ENCODE peak calls at places on chromosomes 7 and 10, in five cellular contexts. W is HCT116, D is heart right ventricle, G is astrocyte of the spinal cord, T is A673. L is an unnamed sample.

GRCh38 chr7:25913574-25914224 is 238.3 kb upstream of the NFE2L3 start:
- DNase-seq in W (no peak), D (no peak), G (no peak), T (peak), L (no peak)

GRCh38 chr10:114485695-114486400 is 81.5 kb upstream of the AFAP1L2 start:
- DNase-seq in W (no peak), D (no peak), G (no peak), T (no peak), L (no peak)

GRCh38 chr7:29207469-29207868 is 12.9 kb downstream of the CHN2 start:
- DNase-seq in W (no peak), D (no peak), G (peak), T (peak), L (no peak)

GRCh38 chr10:104076743-104077160 is 8.9 kb downstream of the COL17A1 start:
- DNase-seq in W (no peak), D (peak), G (peak), T (peak), L (no peak)

GRCh38 chr10:80670774-80671173 is 133.1 kb downstream of the SH2D4B start:
- DNase-seq in W (no peak), D (no peak), G (no peak), T (no peak), L (no peak)

GRCh38 chr7:87506243-87507180 is 31.0 kb upstream of the ABCB4 start:
- DNase-seq in W (peak), D (no peak), G (peak), T (peak), L (no peak)

GRCh38 chr10:16835223-16835622 is 18.0 kb upstream of the RSU1 start:
- DNase-seq in W (no peak), D (no peak), G (no peak), T (no peak), L (no peak)

GRCh38 chr10:28940158-28940888 is 263.0 kb downstream of the BAMBI start:
- DNase-seq in W (no peak), D (no peak), G (no peak), T (no peak), L (no peak)

GRCh38 chr7:132504851-132505250 is 71.4 kb downstream of the PLXNA4 start:
- DNase-seq in W (no peak), D (no peak), G (no peak), T (no peak), L (no peak)

GRCh38 chr7:94040254-94040653 is 36.1 kb upstream of the BET1 start:
- DNase-seq in W (no peak), D (no peak), G (no peak), T (no peak), L (no peak)

GRCh38 chr7:12653127-12653917 is 34.1 kb upstream of the ARL4A start:
- DNase-seq in W (no peak), D (no peak), G (peak), T (no peak), L (no peak)

GRCh38 chr10:95646160-95646559 is 10.4 kb downstream of the ALDH18A1 start:
- DNase-seq in W (no peak), D (no peak), G (no peak), T (no peak), L (no peak)

GRCh38 chr10:105502076-105502475 is 861.0 kb downstream of the SORCS3 start:
- DNase-seq in W (no peak), D (no peak), G (no peak), T (no peak), L (no peak)

GRCh38 chr7:105202561-105203130 is 186.1 kb downstream of the SRPK2 start:
- DNase-seq in W (no peak), D (no peak), G (peak), T (no peak), L (no peak)

GRCh38 chr7:96187735-96188622 is 133.9 kb downstream of the SLC25A13 start:
- DNase-seq in W (no peak), D (no peak), G (no peak), T (peak), L (no peak)

GRCh38 chr10:79287973-79288715 is 59.1 kb upstream of the PPIF start:
- DNase-seq in W (no peak), D (no peak), G (no peak), T (no peak), L (no peak)

GRCh38 chr7:25862993-25863726 is 288.8 kb upstream of the NFE2L3 start:
- DNase-seq in W (no peak), D (no peak), G (peak), T (no peak), L (no peak)

GRCh38 chr10:34797155-34797554 is 17.9 kb downstream of the PARD3 start:
- DNase-seq in W (no peak), D (no peak), G (no peak), T (no peak), L (no peak)

GRCh38 chr10:70038926-70039325 is 13.7 kb upstream of the MACROH2A2 start:
- DNase-seq in W (no peak), D (no peak), G (no peak), T (no peak), L (no peak)

GRCh38 chr7:97845622-97846203 is 26.5 kb downstream of the ASNS start:
- DNase-seq in W (peak), D (no peak), G (peak), T (peak), L (no peak)

GRCh38 chr10:44993226-44993921 is 7.3 kb upstream of the ZNF22 start:
- DNase-seq in W (no peak), D (peak), G (no peak), T (no peak), L (no peak)

GRCh38 chr10:4283841-4284610 is 499.0 kb upstream of the KLF6 start:
- DNase-seq in W (no peak), D (peak), G (peak), T (no peak), L (peak)

GRCh38 chr7:32586291-32587221 is 91.3 kb downstream of the AVL9 start:
- DNase-seq in W (no peak), D (peak), G (peak), T (peak), L (no peak)

GRCh38 chr10:72087969-72088878 is at the start of gene SPOCK2:
- DNase-seq in W (no peak), D (no peak), G (peak), T (no peak), L (no peak)

GRCh38 chr7:48421357-48421756 is 250.1 kb downstream of the ABCA13 start:
- DNase-seq in W (no peak), D (no peak), G (peak), T (no peak), L (no peak)

GRCh38 chr10:49414496-49414895 is 18.6 kb upstream of the DRGX start:
- DNase-seq in W (no peak), D (no peak), G (no peak), T (no peak), L (no peak)

DNA sequence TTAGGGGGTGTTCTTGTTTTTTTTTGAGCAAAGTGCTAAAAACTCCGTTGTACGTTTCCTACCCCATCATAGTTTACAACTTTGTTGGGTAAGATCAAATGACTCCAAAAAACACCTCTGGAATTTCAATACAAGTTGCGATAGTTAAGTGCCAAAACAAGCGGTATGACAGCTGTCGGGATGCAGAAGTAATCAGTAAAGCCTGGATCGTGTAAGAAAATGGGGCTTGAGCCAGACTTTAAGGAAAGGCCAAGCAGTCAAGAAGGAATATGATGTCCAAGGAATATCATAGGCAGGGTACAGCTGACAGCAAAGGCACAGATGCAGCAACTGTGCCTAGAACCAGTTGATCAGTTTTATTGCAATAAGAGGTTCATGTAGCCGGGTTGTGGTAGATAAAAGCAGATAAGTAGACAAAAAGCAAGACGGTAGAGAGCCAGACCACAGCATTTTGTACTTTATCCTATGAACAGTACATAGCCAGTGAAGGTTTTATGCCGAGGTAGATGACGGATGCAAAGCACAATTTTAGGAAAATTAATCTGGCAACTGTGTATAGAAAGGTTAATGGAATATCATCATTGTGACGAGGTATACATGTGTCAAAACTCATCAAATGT is 45.5 kb downstream of the UBE2H start:
- DNase-seq in W (no peak), D (no peak), G (no peak), T (no peak), L (no peak)
- H3K4me3 ChIP-seq in W (no peak), D (no peak), G (no peak), T (no peak), L (peak)

GRCh38 chr7:78780560-78780959 is 672.9 kb downstream of the MAGI2 start:
- DNase-seq in W (no peak), D (no peak), G (no peak), T (no peak), L (no peak)
- H3K4me3 ChIP-seq in W (no peak), D (no peak), G (no peak), T (no peak), L (no peak)

GRCh38 chr7:6516387-6516983 is 34.8 kb downstream of the GRID2IP start:
- DNase-seq in W (peak), D (peak), G (peak), T (peak), L (peak)
- H3K4me3 ChIP-seq in W (no peak), D (peak), G (no peak), T (no peak), L (peak)

DNA sequence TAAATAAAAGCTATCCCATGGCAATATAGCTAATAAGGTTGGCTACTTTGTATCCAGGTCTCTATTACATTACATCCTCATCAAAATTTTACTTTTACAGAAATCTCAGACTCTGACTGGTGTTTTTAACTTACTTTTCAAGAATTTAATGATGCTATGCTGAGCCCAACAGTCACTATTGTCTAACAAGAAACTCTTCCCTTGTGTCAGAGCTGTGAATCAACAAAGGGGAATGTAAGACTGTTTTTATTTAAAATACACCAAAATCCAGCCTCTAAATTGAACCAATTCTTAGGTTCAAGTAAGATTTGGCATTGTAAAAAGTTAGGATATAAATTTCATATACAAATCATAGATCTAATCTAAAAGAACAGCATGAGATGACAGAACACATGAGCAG is 7.0 kb downstream of the RTKN2 start:
- DNase-seq in W (no peak), D (no peak), G (no peak), T (no peak), L (no peak)
- H3K4me3 ChIP-seq in W (no peak), D (no peak), G (no peak), T (no peak), L (no peak)

DNA sequence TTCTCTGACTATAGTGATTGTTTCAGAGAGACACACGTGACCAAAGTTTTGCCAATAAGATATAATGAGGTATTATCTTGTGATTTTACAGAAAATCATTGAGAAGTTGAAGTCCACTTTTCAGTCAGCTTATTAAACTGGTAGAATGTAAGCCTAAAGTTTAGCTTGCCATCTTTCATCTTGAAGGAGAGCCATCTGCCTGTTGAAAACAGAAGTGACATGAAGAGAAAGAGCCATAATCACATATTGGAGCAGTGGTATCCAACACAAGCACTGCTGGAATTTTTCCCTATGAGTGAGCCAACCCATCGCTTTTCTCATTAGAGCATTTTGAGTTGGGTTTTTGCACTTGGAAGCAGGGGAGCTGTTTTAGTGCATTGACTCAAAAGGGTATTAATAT is 117.6 kb upstream of the FERD3L start:
- DNase-seq in W (no peak), D (no peak), G (no peak), T (peak), L (no peak)
- H3K4me3 ChIP-seq in W (no peak), D (no peak), G (no peak), T (no peak), L (no peak)